ENCODE peak calls at places on chromosomes 2 and 18, in ten cellular contexts. T is WERI-Rb-1, Q is dorsolateral prefrontal cortex, L is A549, W is mammary epithelial cell, B is astrocyte of the spinal cord, G is colonic mucosa, P is GM06990, S is thoracic aorta, V is ovary. K is an unnamed sample.

GRCh38 chr2:218852911-218853667 is 6.5 kb upstream of the WNT6 start:
- DNase-seq in T (peak), Q (peak), L (no peak), W (peak), B (peak), G (peak), P (no peak), S (no peak), V (no peak), K (no peak)

GRCh38 chr2:239467956-239468490 is 67.2 kb upstream of the HDAC4 start:
- DNase-seq in T (no peak), Q (peak), L (no peak), W (no peak), B (no peak), G (no peak), P (no peak), S (no peak), V (no peak), K (no peak)

GRCh38 chr2:188199716-188200128 is 92.0 kb upstream of the GULP1 start:
- DNase-seq in T (no peak), Q (no peak), L (peak), W (peak), B (peak), G (no peak), P (no peak), S (no peak), V (no peak), K (peak)

GRCh38 chr18:22439447-22439846 is 21.7 kb upstream of the CTAGE1 start:
- DNase-seq in T (no peak), Q (no peak), L (no peak), W (peak), B (peak), G (no peak), P (no peak), S (no peak), V (no peak), K (no peak)

GRCh38 chr2:100291152-100291970 is 30.9 kb downstream of the LONRF2 start:
- DNase-seq in T (no peak), Q (peak), L (peak), W (peak), B (peak), G (no peak), P (no peak), S (no peak), V (peak), K (peak)

GRCh38 chr18:59623456-59624383 is 73.5 kb downstream of the CCBE1 start:
- DNase-seq in T (no peak), Q (no peak), L (no peak), W (peak), B (peak), G (no peak), P (no peak), S (no peak), V (peak), K (peak)

GRCh38 chr2:38643021-38643671 is 22.8 kb upstream of the GALM start:
- DNase-seq in T (no peak), Q (no peak), L (no peak), W (no peak), B (no peak), G (no peak), P (no peak), S (no peak), V (no peak), K (no peak)

GRCh38 chr2:34419856-34420255 is 820.8 kb upstream of the FAM98A start:
- DNase-seq in T (no peak), Q (no peak), L (no peak), W (no peak), B (no peak), G (no peak), P (no peak), S (no peak), V (no peak), K (no peak)

GRCh38 chr18:58996131-58996632 is 131.5 kb downstream of the ZNF532 start:
- DNase-seq in T (no peak), Q (no peak), L (no peak), W (no peak), B (peak), G (no peak), P (no peak), S (no peak), V (no peak), K (peak)

GRCh38 chr2:215171151-215171550 is 32.7 kb upstream of the ABCA12 start:
- DNase-seq in T (no peak), Q (no peak), L (no peak), W (peak), B (peak), G (no peak), P (no peak), S (no peak), V (no peak), K (peak)

GRCh38 chr18:70015127-70015526 is 67.5 kb upstream of the CD226 start:
- DNase-seq in T (peak), Q (no peak), L (no peak), W (no peak), B (no peak), G (no peak), P (no peak), S (no peak), V (no peak), K (no peak)

GRCh38 chr2:70871398-70872211 is 36.0 kb upstream of the CD207 start:
- DNase-seq in T (peak), Q (peak), L (peak), W (peak), B (peak), G (peak), P (peak), S (peak), V (peak), K (no peak)

GRCh38 chr2:239462671-239463506 is 62.1 kb upstream of the HDAC4 start:
- DNase-seq in T (no peak), Q (peak), L (no peak), W (no peak), B (no peak), G (peak), P (no peak), S (no peak), V (no peak), K (no peak)

GRCh38 chr18:79395761-79396404 is at the start of gene NFATC1:
- DNase-seq in T (peak), Q (no peak), L (peak), W (peak), B (peak), G (peak), P (no peak), S (peak), V (peak), K (no peak)

GRCh38 chr2:85649201-85650190 is 18.5 kb downstream of the SFTPB start:
- DNase-seq in T (no peak), Q (no peak), L (peak), W (no peak), B (no peak), G (no peak), P (no peak), S (no peak), V (no peak), K (no peak)

GRCh38 chr2:219959471-219959870 is 332.0 kb downstream of the SLC4A3 start:
- DNase-seq in T (no peak), Q (no peak), L (no peak), W (no peak), B (no peak), G (no peak), P (no peak), S (no peak), V (no peak), K (no peak)

GRCh38 chr2:32172870-32173269 is 7.2 kb downstream of the SLC30A6 start:
- DNase-seq in T (no peak), Q (no peak), L (no peak), W (no peak), B (no peak), G (no peak), P (no peak), S (no peak), V (no peak), K (no peak)

GRCh38 chr2:36594849-36595248 is 3.1 kb downstream of the FEZ2 start:
- DNase-seq in T (no peak), Q (no peak), L (no peak), W (no peak), B (no peak), G (peak), P (no peak), S (no peak), V (no peak), K (no peak)

GRCh38 chr2:37324536-37324785 is 172 bp downstream of the PRKD3 start:
- DNase-seq in T (peak), Q (peak), L (no peak), W (no peak), B (peak), G (no peak), P (no peak), S (peak), V (peak), K (no peak)

GRCh38 chr18:2971741-2972552 is 41.0 kb downstream of the LPIN2 start:
- DNase-seq in T (no peak), Q (no peak), L (no peak), W (no peak), B (peak), G (no peak), P (peak), S (no peak), V (no peak), K (no peak)

GRCh38 chr2:233940376-233941276 is 23.5 kb downstream of the TRPM8 start:
- DNase-seq in T (no peak), Q (no peak), L (no peak), W (no peak), B (no peak), G (peak), P (no peak), S (no peak), V (no peak), K (no peak)

GRCh38 chr18:64474279-64474678 is 325.4 kb upstream of the LINC00305 start:
- DNase-seq in T (no peak), Q (no peak), L (no peak), W (no peak), B (peak), G (no peak), P (no peak), S (no peak), V (no peak), K (no peak)

GRCh38 chr2:27681844-27682243 is 18.2 kb downstream of the SLC4A1AP start:
- DNase-seq in T (no peak), Q (no peak), L (no peak), W (peak), B (peak), G (peak), P (no peak), S (no peak), V (no peak), K (peak)

GRCh38 chr2:181904022-181904632 is 12.6 kb downstream of the ITPRID2 start:
- DNase-seq in T (no peak), Q (no peak), L (peak), W (no peak), B (peak), G (no peak), P (peak), S (no peak), V (no peak), K (no peak)

GRCh38 chr2:201779996-201780673 is 598 bp downstream of the ALS2 start:
- DNase-seq in T (peak), Q (no peak), L (no peak), W (no peak), B (peak), G (peak), P (no peak), S (no peak), V (no peak), K (no peak)

GRCh38 chr18:25275414-25276001 is 76.5 kb downstream of the ZNF521 start:
- DNase-seq in T (no peak), Q (no peak), L (no peak), W (no peak), B (no peak), G (no peak), P (no peak), S (no peak), V (no peak), K (no peak)

GRCh38 chr2:20198001-20198400 is 26.9 kb downstream of the SDC1 start:
- DNase-seq in T (no peak), Q (no peak), L (no peak), W (no peak), B (no peak), G (peak), P (no peak), S (no peak), V (no peak), K (no peak)

GRCh38 chr2:154140249-154141025 is 268.7 kb downstream of the GALNT13 start:
- DNase-seq in T (no peak), Q (no peak), L (no peak), W (no peak), B (no peak), G (no peak), P (no peak), S (no peak), V (no peak), K (no peak)

GRCh38 chr2:74427551-74427950 is 6.0 kb downstream of the WDR54 start:
- DNase-seq in T (no peak), Q (no peak), L (no peak), W (peak), B (no peak), G (no peak), P (no peak), S (no peak), V (no peak), K (no peak)

GRCh38 chr2:11698009-11698922 is 28.3 kb upstream of the NTSR2 start:
- DNase-seq in T (no peak), Q (no peak), L (no peak), W (no peak), B (peak), G (peak), P (no peak), S (peak), V (peak), K (no peak)

GRCh38 chr2:202965810-202966454 is 48.7 kb upstream of the NBEAL1 start:
- DNase-seq in T (no peak), Q (no peak), L (peak), W (peak), B (peak), G (no peak), P (peak), S (no peak), V (no peak), K (no peak)

GRCh38 chr2:20103514-20103913 is 52.1 kb upstream of the LAPTM4A start:
- DNase-seq in T (peak), Q (no peak), L (peak), W (peak), B (no peak), G (no peak), P (no peak), S (no peak), V (no peak), K (no peak)

GRCh38 chr18:5463390-5463789 is 80.4 kb downstream of the EPB41L3 start:
- DNase-seq in T (no peak), Q (no peak), L (no peak), W (no peak), B (peak), G (peak), P (no peak), S (peak), V (no peak), K (peak)

GRCh38 chr18:39871976-39872375 is 2083.1 kb upstream of the PIK3C3 start:
- DNase-seq in T (no peak), Q (no peak), L (no peak), W (no peak), B (no peak), G (no peak), P (no peak), S (no peak), V (no peak), K (no peak)

GRCh38 chr2:206971805-206972204 is 32.5 kb downstream of the CPO start:
- DNase-seq in T (no peak), Q (no peak), L (no peak), W (no peak), B (no peak), G (peak), P (no peak), S (no peak), V (no peak), K (peak)

GRCh38 chr2:17717666-17718065 is 35.9 kb downstream of the SMC6 start:
- DNase-seq in T (no peak), Q (no peak), L (no peak), W (no peak), B (no peak), G (no peak), P (no peak), S (no peak), V (no peak), K (no peak)

GRCh38 chr2:150075831-150076230 is 411.6 kb downstream of the RND3 start:
- DNase-seq in T (no peak), Q (no peak), L (no peak), W (peak), B (peak), G (no peak), P (no peak), S (no peak), V (no peak), K (peak)
- H3K4me3 ChIP-seq in T (no peak), Q (no peak), L (no peak), W (no peak), B (no peak), G (no peak), P (no peak), S (no peak), V (no peak), K (no peak)

DNA sequence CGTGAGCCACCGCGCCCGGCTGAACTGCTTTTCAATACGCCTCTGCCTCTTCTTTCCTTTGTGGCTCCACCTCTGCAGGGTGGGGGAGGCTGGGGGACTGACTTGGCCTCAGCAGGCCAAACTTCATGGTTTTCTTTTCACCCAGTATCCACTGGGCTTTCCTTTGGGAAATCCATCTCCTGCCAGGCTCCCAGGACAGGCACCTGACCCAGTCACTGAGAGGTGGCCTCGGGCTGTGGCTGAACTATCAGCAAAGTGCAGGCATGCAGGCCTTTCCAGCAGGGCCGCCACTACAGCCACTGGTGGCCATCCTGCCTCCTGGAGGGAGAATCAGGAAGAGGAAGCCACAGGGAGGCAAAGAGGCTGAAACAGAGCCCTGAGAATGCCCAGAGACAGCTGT is 33.4 kb upstream of the SEMA4C start:
- DNase-seq in T (no peak), Q (no peak), L (no peak), W (no peak), B (no peak), G (no peak), P (no peak), S (no peak), V (no peak), K (no peak)
- TF ChIP-seq CTCF in T (no peak), Q (no peak), L (no peak), W (no peak), B (no peak), G (no peak), P (no peak), S (no peak), V (no peak), K (no peak)

GRCh38 chr18:10454800-10455550 is 540 bp downstream of the APCDD1 start:
- DNase-seq in T (peak), Q (no peak), L (peak), W (peak), B (no peak), G (no peak), P (no peak), S (no peak), V (peak), K (no peak)

GRCh38 chr18:10456718-10457499 is 2.5 kb downstream of the APCDD1 start:
- DNase-seq in T (no peak), Q (no peak), L (no peak), W (no peak), B (no peak), G (no peak), P (no peak), S (no peak), V (no peak), K (no peak)

GRCh38 chr18:10453885-10454772 is at the start of gene APCDD1:
- DNase-seq in T (peak), Q (peak), L (peak), W (peak), B (no peak), G (peak), P (no peak), S (no peak), V (peak), K (no peak)

GRCh38 chr18:10457798-10458197 is 3.4 kb downstream of the APCDD1 start:
- DNase-seq in T (no peak), Q (no peak), L (no peak), W (no peak), B (no peak), G (no peak), P (no peak), S (no peak), V (no peak), K (no peak)

GRCh38 chr18:10455726-10456453 is 1.5 kb downstream of the APCDD1 start:
- DNase-seq in T (peak), Q (no peak), L (no peak), W (no peak), B (no peak), G (no peak), P (no peak), S (no peak), V (no peak), K (no peak)
- H3K4me3 ChIP-seq in T (peak), Q (peak), L (no peak), W (peak), B (peak), G (peak), P (no peak), S (peak), V (peak), K (peak)

GRCh38 chr2:5854797-5855196 is 162.6 kb downstream of the SOX11 start:
- DNase-seq in T (no peak), Q (no peak), L (no peak), W (no peak), B (no peak), G (no peak), P (no peak), S (no peak), V (no peak), K (no peak)

GRCh38 chr2:5845798-5846197 is 153.6 kb downstream of the SOX11 start:
- DNase-seq in T (no peak), Q (no peak), L (no peak), W (no peak), B (peak), G (no peak), P (no peak), S (no peak), V (no peak), K (no peak)

GRCh38 chr2:5846881-5847280 is 154.7 kb downstream of the SOX11 start:
- DNase-seq in T (no peak), Q (no peak), L (no peak), W (no peak), B (peak), G (no peak), P (no peak), S (no peak), V (no peak), K (no peak)

DNA sequence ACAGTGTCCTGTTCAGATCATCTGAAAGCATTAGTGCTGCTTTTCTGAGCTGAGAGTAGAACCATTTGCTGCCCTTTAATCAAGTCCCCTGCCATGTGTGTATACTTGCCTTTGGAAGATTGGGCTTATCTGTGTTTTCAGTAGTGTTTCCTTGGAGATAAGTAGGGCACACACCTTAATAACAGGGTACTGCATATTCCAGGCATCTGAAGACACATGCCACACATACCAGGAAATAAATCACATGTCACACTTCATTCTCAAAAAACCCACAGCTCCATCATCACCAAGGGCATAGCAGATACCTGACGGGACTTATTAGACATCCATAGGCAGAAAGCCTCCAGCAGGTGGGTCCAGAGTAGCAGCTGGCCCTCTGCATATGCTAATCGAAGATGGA is 157.4 kb downstream of the SOX11 start:
- DNase-seq in T (no peak), Q (no peak), L (no peak), W (no peak), B (no peak), G (no peak), P (no peak), S (no peak), V (no peak), K (no peak)
- TF ChIP-seq CTCF in T (peak), Q (no peak), L (no peak), W (no peak), B (no peak), G (no peak), P (no peak), S (no peak), V (no peak), K (no peak)

K was measured in BJ.